ENCODE peak calls at places on chromosomes 5 and 9, in nine cellular contexts. O, Y, G, W, J, N, I, A and M are unnamed samples.

GRCh38 chr9:70438341-70438924 is 24.0 kb upstream of the KLF9 start:
- DNase-seq in O (peak), Y (peak), G (peak), W (no peak), J (no peak), N (no peak), I (no peak), A (peak), M (peak)

GRCh38 chr5:96857924-96858323 is 18.4 kb upstream of the ERAP2 start:
- DNase-seq in O (no peak), Y (no peak), G (no peak), W (no peak), J (no peak), N (no peak), I (no peak), A (no peak), M (no peak)

GRCh38 chr9:126108240-126108639 is 218.4 kb upstream of the MVB12B start:
- DNase-seq in O (peak), Y (no peak), G (no peak), W (peak), J (no peak), N (no peak), I (no peak), A (no peak), M (no peak)

GRCh38 chr9:120438111-120438510 is 141.9 kb downstream of the CDK5RAP2 start:
- DNase-seq in O (no peak), Y (peak), G (no peak), W (no peak), J (no peak), N (no peak), I (no peak), A (no peak), M (no peak)

GRCh38 chr9:127076860-127077657 is 45.4 kb downstream of the ANGPTL2 start:
- DNase-seq in O (no peak), Y (peak), G (no peak), W (no peak), J (no peak), N (no peak), I (no peak), A (no peak), M (no peak)

GRCh38 chr5:58080573-58080972 is 379.3 kb downstream of the PLK2 start:
- DNase-seq in O (no peak), Y (peak), G (no peak), W (no peak), J (no peak), N (no peak), I (no peak), A (no peak), M (peak)

GRCh38 chr5:82174128-82174918 is 103.8 kb downstream of the RPS23 start:
- DNase-seq in O (peak), Y (peak), G (peak), W (peak), J (peak), N (peak), I (peak), A (no peak), M (peak)

GRCh38 chr9:88528356-88528755 is 6.6 kb upstream of the NXNL2 start:
- DNase-seq in O (no peak), Y (peak), G (no peak), W (no peak), J (no peak), N (no peak), I (no peak), A (no peak), M (no peak)

GRCh38 chr5:134527156-134527960 is 1.9 kb downstream of the JADE2 start:
- DNase-seq in O (peak), Y (peak), G (peak), W (peak), J (peak), N (peak), I (no peak), A (peak), M (peak)

GRCh38 chr5:148397968-148398595 is 14.3 kb downstream of the FBXO38 start:
- DNase-seq in O (no peak), Y (no peak), G (no peak), W (no peak), J (no peak), N (no peak), I (no peak), A (no peak), M (no peak)

GRCh38 chr5:96220610-96221390 is 212.2 kb downstream of the PCSK1 start:
- DNase-seq in O (no peak), Y (peak), G (no peak), W (no peak), J (peak), N (peak), I (peak), A (no peak), M (peak)

GRCh38 chr9:33146298-33146697 is 20.8 kb downstream of the B4GALT1 start:
- DNase-seq in O (no peak), Y (no peak), G (no peak), W (no peak), J (no peak), N (no peak), I (no peak), A (peak), M (no peak)

GRCh38 chr9:120393386-120394057 is 186.4 kb downstream of the CDK5RAP2 start:
- DNase-seq in O (no peak), Y (peak), G (no peak), W (no peak), J (no peak), N (no peak), I (no peak), A (no peak), M (peak)

GRCh38 chr5:41420509-41421067 is 89.8 kb downstream of the PLCXD3 start:
- DNase-seq in O (no peak), Y (no peak), G (no peak), W (no peak), J (no peak), N (no peak), I (no peak), A (no peak), M (no peak)

GRCh38 chr5:40495172-40495699 is 184.5 kb upstream of the PTGER4 start:
- DNase-seq in O (no peak), Y (no peak), G (no peak), W (no peak), J (no peak), N (no peak), I (no peak), A (no peak), M (no peak)

GRCh38 chr5:125698420-125698819 is 724.8 kb upstream of the GRAMD2B start:
- DNase-seq in O (no peak), Y (no peak), G (no peak), W (no peak), J (no peak), N (no peak), I (no peak), A (no peak), M (no peak)

GRCh38 chr5:34484591-34485228 is 171.4 kb upstream of the RAI14 start:
- DNase-seq in O (no peak), Y (peak), G (no peak), W (no peak), J (no peak), N (no peak), I (no peak), A (no peak), M (peak)

GRCh38 chr5:176535655-176536131 is 1.5 kb downstream of the RNF44 start:
- DNase-seq in O (no peak), Y (no peak), G (no peak), W (no peak), J (no peak), N (peak), I (no peak), A (no peak), M (no peak)

GRCh38 chr9:137349471-137350033 is 47.5 kb upstream of the NRARP start:
- DNase-seq in O (no peak), Y (no peak), G (no peak), W (no peak), J (no peak), N (no peak), I (no peak), A (no peak), M (no peak)

GRCh38 chr5:126198509-126198908 is 224.7 kb upstream of the GRAMD2B start:
- DNase-seq in O (no peak), Y (no peak), G (no peak), W (no peak), J (no peak), N (no peak), I (no peak), A (no peak), M (no peak)

GRCh38 chr9:98790601-98791146 is 5.7 kb downstream of the ANKS6 start:
- DNase-seq in O (no peak), Y (no peak), G (no peak), W (no peak), J (no peak), N (no peak), I (no peak), A (no peak), M (no peak)

GRCh38 chr5:132814441-132815294 is 1.6 kb downstream of the SOWAHA start:
- DNase-seq in O (no peak), Y (no peak), G (no peak), W (no peak), J (no peak), N (no peak), I (no peak), A (peak), M (no peak)

GRCh38 chr5:150167908-150168307 is 1.3 kb downstream of the CDX1 start:
- DNase-seq in O (no peak), Y (no peak), G (no peak), W (no peak), J (no peak), N (no peak), I (no peak), A (no peak), M (no peak)

GRCh38 chr9:123680382-123680781 is 249.5 kb downstream of the DENND1A start:
- DNase-seq in O (no peak), Y (no peak), G (no peak), W (peak), J (no peak), N (no peak), I (no peak), A (no peak), M (no peak)

GRCh38 chr5:56596154-56596553 is 219.2 kb upstream of the MAP3K1 start:
- DNase-seq in O (no peak), Y (no peak), G (no peak), W (no peak), J (no peak), N (no peak), I (no peak), A (no peak), M (no peak)
- TF ChIP-seq CTCF in O (no peak), Y (no peak), G (no peak), W (no peak), J (no peak), N (no peak), I (no peak), A (no peak), M (no peak)

GRCh38 chr5:106849266-106849665 is 821.5 kb downstream of the EFNA5 start:
- DNase-seq in O (no peak), Y (no peak), G (no peak), W (no peak), J (no peak), N (no peak), I (no peak), A (no peak), M (no peak)

GRCh38 chr5:106843812-106844416 is 826.8 kb downstream of the EFNA5 start:
- DNase-seq in O (no peak), Y (no peak), G (no peak), W (no peak), J (no peak), N (peak), I (no peak), A (no peak), M (no peak)
- TF ChIP-seq CTCF in O (peak), Y (no peak), G (no peak), W (peak), J (no peak), N (no peak), I (peak), A (no peak), M (no peak)

DNA sequence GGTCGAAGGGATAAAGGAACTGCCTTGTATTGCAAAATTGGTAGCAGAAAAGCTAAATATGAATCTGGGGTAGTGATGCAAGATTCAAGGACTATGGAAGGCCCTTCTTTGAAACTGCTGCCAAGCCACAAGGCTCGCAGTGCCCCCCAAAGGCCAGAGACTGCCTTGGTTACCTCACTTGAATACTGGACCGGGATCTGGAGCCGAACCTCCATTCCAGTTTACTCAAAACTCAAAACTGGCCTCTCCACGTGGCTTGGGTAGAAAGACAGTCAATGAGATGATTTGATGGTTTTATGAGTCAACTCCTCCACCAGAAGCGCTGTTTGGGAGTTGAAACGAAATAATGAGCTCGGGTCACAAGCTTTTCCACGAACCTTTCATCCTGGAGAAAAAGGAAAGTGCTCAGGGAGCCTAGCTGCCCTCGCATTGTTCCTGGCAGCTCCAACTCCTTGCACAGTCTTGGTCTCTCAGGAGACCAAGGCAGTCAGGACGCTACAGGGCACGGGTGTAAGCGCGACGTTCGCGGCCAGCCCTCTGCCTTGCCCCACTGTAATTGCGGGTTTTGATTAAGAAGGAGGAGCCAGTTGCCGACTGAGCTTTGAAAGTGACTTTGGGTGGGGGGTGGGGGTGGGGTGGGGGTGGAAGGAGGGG is 2.8 kb downstream of the ST8SIA4 start:
- DNase-seq in O (peak), Y (no peak), G (peak), W (peak), J (no peak), N (peak), I (no peak), A (peak), M (no peak)
- TF ChIP-seq CTCF in O (no peak), Y (no peak), G (peak), W (no peak), J (no peak), N (peak), I (peak), A (peak), M (no peak)

GRCh38 chr9:136242908-136243525 is 2.6 kb downstream of the QSOX2 start:
- DNase-seq in O (no peak), Y (no peak), G (no peak), W (no peak), J (no peak), N (peak), I (no peak), A (no peak), M (peak)
- TF ChIP-seq CTCF in O (no peak), Y (no peak), G (no peak), W (no peak), J (no peak), N (peak), I (peak), A (no peak), M (peak)